ENCODE peak calls at places on chromosome 3, in six cellular contexts. U, Q, H, L, N and G are unnamed samples.

GRCh38 chr3:173977747-173978146 is 580.2 kb downstream of the NLGN1 start:
- DNase-seq in U (no peak), Q (no peak), H (no peak), L (no peak), N (no peak), G (no peak)

GRCh38 chr3:53739926-53740325 is 106.3 kb downstream of the CHDH start:
- DNase-seq in U (no peak), Q (no peak), H (no peak), L (no peak), N (no peak), G (no peak)

GRCh38 chr3:69411331-69411730 is 25.4 kb upstream of the FRMD4B start:
- DNase-seq in U (no peak), Q (no peak), H (no peak), L (no peak), N (no peak), G (peak)

GRCh38 chr3:152826476-152826875 is 8.5 kb upstream of the P2RY1 start:
- DNase-seq in U (no peak), Q (no peak), H (no peak), L (no peak), N (no peak), G (no peak)

GRCh38 chr3:156373095-156373494 is 181.8 kb downstream of the SSR3 start:
- DNase-seq in U (no peak), Q (no peak), H (no peak), L (no peak), N (no peak), G (no peak)

GRCh38 chr3:126467611-126467955 is 8.1 kb downstream of the ZXDC start:
- DNase-seq in U (no peak), Q (no peak), H (no peak), L (no peak), N (no peak), G (no peak)

GRCh38 chr3:37987751-37988179 is 2.8 kb upstream of the VILL start:
- DNase-seq in U (no peak), Q (no peak), H (no peak), L (peak), N (no peak), G (no peak)

GRCh38 chr3:140249188-140249587 is 314.2 kb downstream of the CLSTN2 start:
- DNase-seq in U (no peak), Q (no peak), H (no peak), L (no peak), N (no peak), G (no peak)

GRCh38 chr3:8757551-8758518 is 11.6 kb downstream of the OXTR start:
- DNase-seq in U (no peak), Q (no peak), H (no peak), L (no peak), N (no peak), G (no peak)

GRCh38 chr3:147411235-147411607 is 2.1 kb downstream of the ZIC1 start:
- DNase-seq in U (no peak), Q (no peak), H (no peak), L (no peak), N (no peak), G (no peak)

GRCh38 chr3:197736491-197737318 is at the start of gene RUBCN:
- DNase-seq in U (peak), Q (peak), H (peak), L (peak), N (peak), G (peak)

GRCh38 chr3:38472342-38472741 is 18.7 kb downstream of the ACVR2B start:
- DNase-seq in U (no peak), Q (no peak), H (no peak), L (no peak), N (no peak), G (no peak)

GRCh38 chr3:47130557-47130956 is 33.4 kb downstream of the SETD2 start:
- DNase-seq in U (no peak), Q (no peak), H (no peak), L (no peak), N (no peak), G (no peak)

GRCh38 chr3:51819709-51820406 is 40.8 kb upstream of the IQCF6 start:
- DNase-seq in U (peak), Q (no peak), H (peak), L (peak), N (peak), G (no peak)

GRCh38 chr3:159486580-159486979 is 502.1 kb upstream of the IL12A start:
- DNase-seq in U (peak), Q (no peak), H (peak), L (peak), N (no peak), G (peak)

GRCh38 chr3:51311055-51311454 is 74.0 kb upstream of the MANF start:
- DNase-seq in U (peak), Q (no peak), H (peak), L (peak), N (peak), G (peak)

GRCh38 chr3:52531636-52532516 is 1.8 kb downstream of the NT5DC2 start:
- DNase-seq in U (no peak), Q (no peak), H (no peak), L (no peak), N (no peak), G (no peak)

GRCh38 chr3:124774305-124774673 is 44.0 kb downstream of the UMPS start:
- DNase-seq in U (peak), Q (no peak), H (no peak), L (no peak), N (no peak), G (peak)

GRCh38 chr3:52874160-52874701 is 23.1 kb downstream of the STIMATE start:
- DNase-seq in U (no peak), Q (no peak), H (no peak), L (no peak), N (no peak), G (no peak)

GRCh38 chr3:101850327-101851048 is 1.2 kb downstream of the NFKBIZ start:
- DNase-seq in U (no peak), Q (peak), H (no peak), L (peak), N (no peak), G (peak)

GRCh38 chr3:28544236-28544635 is 195.6 kb upstream of the AZI2 start:
- DNase-seq in U (no peak), Q (no peak), H (no peak), L (no peak), N (no peak), G (no peak)

GRCh38 chr3:159733194-159733860 is 255.3 kb upstream of the IL12A start:
- DNase-seq in U (peak), Q (no peak), H (no peak), L (no peak), N (no peak), G (no peak)

GRCh38 chr3:174495231-174495755 is 363.8 kb upstream of the NAALADL2 start:
- DNase-seq in U (no peak), Q (no peak), H (no peak), L (no peak), N (no peak), G (no peak)

DNA sequence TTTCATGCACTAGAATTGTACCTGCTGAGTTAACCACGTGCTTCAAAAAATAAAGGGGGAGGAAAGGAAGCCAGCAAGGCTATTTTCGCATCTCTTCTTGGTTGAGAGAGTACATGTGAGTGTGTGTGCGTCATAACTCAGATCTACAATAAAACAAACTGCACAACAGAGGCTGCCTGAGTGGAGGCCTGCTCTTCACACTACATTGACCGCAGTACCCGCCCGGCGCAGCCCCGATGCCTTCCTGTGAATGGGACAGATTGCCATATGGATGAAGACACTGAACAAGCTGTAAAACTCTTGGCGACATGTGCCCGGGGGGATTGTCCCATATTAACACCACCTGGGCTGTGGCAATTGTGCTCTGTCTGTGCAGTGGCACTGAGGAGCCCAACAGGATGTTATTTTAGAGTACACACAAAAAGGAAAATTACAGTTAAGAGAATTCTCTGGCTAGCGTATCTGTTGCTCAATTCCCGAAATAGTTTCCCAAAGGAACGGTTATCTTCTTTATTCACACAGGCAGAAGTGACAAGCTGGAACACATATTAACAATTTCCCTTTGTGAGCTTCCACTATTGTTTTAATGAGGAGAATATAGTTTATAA is 551.5 kb downstream of the FOXP1 start:
- DNase-seq in U (no peak), Q (no peak), H (no peak), L (no peak), N (no peak), G (peak)
- TF ChIP-seq MYC in U (no peak), Q (no peak), H (no peak), L (no peak), N (no peak), G (no peak)

DNA sequence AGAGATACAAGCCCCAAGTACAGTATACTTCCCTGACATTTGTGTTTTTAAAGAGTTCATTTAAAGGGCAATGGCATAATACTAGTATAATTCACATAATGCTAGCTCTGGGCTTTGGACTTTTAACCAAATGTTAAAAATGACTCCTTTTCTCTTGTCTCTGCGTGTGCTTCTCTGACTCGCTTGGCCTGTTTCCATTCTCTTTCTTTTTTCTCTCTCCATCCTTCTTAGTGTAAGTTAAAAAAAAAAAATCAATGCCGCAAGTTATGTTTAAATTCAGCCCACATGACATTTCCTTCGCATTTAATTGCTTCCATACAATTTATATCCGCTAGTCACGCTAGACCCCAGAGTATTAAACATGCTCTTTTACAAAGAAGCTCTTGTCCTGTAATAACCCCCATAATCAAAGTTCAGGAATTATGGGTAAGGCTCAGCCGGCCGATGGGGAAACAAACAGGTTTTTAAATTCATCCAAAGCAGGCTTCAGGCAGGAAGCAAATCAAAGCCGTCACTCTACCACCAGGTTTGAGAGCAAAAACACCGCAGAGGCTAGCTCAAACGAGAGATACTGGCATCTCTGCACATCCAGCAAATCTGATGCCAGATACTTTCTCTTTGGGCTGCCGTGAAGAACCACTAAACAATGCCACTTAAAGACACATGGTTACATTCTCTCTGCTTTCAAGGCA is 19.3 kb downstream of the WWTR1 start:
- DNase-seq in U (no peak), Q (no peak), H (no peak), L (no peak), N (no peak), G (no peak)
- TF ChIP-seq MYC in U (no peak), Q (no peak), H (no peak), L (no peak), N (no peak), G (no peak)

DNA sequence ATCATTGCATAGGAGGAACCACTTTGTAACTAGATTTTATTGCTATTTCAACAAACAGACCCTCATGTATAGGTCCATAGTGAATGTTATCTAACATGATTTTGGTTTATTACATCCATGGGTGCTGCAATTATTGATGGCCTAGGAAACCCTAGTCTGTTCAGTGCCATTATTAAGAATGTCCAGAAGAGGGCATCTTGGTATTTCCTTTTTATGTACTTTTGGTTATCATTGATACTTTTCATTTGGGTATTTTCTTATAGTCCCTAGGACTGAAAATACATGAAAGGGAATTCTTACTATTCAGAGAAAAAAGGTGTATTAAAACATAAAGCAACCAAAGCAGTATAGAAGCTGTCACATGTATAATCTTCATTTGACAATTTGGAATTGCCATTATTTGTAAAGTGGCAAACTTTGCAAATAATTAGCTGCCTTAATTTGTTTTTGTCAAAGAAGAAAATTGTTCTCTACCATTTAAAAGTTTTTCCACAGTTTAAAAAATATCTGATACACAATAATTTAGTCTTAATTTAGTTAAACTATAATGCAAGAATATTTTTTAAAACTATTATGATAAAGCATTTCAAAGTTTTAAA is 48.7 kb downstream of the CNOT10 start:
- DNase-seq in U (peak), Q (peak), H (peak), L (peak), N (peak), G (peak)
- TF ChIP-seq MYC in U (no peak), Q (no peak), H (no peak), L (no peak), N (no peak), G (no peak)

DNA sequence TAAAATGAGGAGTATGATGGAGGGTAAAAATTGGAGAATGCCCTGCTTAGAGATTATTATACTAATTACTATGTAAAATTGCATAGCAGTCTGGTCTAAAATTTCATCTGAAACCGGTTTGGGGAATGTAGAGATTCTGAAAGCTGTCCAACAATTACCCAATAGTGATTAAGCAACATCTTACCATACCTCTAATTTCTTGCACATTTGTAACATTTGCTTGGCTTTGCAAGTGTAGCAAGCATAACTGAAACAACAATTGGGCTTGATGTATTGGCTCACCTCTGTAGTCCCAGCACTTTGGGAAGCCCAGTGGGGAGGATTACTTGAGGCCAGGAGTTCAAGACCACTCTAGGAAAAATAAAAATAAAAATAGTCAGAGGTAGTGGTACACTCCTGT is 17.4 kb downstream of the AADACL2 start:
- DNase-seq in U (no peak), Q (no peak), H (no peak), L (peak), N (no peak), G (no peak)
- TF ChIP-seq MYC in U (no peak), Q (no peak), H (no peak), L (no peak), N (no peak), G (no peak)

GRCh38 chr3:23650371-23651140 is 155.2 kb upstream of the UBE2E1 start:
- DNase-seq in U (peak), Q (no peak), H (no peak), L (peak), N (no peak), G (peak)
- TF ChIP-seq MYC in U (no peak), Q (no peak), H (no peak), L (no peak), N (no peak), G (no peak)

GRCh38 chr3:59244343-59244742 is 194.5 kb upstream of the CFAP20DC start:
- DNase-seq in U (no peak), Q (no peak), H (no peak), L (no peak), N (no peak), G (no peak)
- TF ChIP-seq MYC in U (no peak), Q (no peak), H (no peak), L (no peak), N (no peak), G (no peak)